ENCODE peak calls at places on chromosome 17, in five cellular contexts. F is tibial artery; Z is activated CD8-positive, alpha-beta T cell treated with anti-CD3 and anti-CD28 coated beads for 36 hours; A is RWPE1; O is EL. K is an unnamed sample.

GRCh38 chr17:43844241-43844640 is 2.7 kb upstream of the CD300LG start:
- DNase-seq in F (no peak), Z (no peak), A (no peak), O (no peak), K (no peak)

GRCh38 chr17:47735536-47736011 is 2.5 kb downstream of the TBX21 start:
- DNase-seq in F (no peak), Z (peak; percentile 68), A (no peak), O (no peak), K (no peak)

GRCh38 chr17:45090711-45091110 is 29.6 kb downstream of the NMT1 start:
- DNase-seq in F (no peak), Z (no peak), A (no peak), O (peak; percentile 28), K (no peak)

GRCh38 chr17:32933881-32934280 is 5.9 kb downstream of the TMEM98 start:
- DNase-seq in F (no peak), Z (no peak), A (no peak), O (peak; percentile 10), K (no peak)

GRCh38 chr17:17305282-17305801 is 2.2 kb downstream of the NT5M start:
- DNase-seq in F (peak; percentile 40), Z (peak; percentile 80), A (no peak), O (no peak), K (no peak)

GRCh38 chr17:8073627-8074485 is 13.7 kb downstream of the ALOX12B start:
- DNase-seq in F (peak; percentile 75), Z (peak; percentile 88), A (peak; percentile 66), O (peak; percentile 62), K (peak; percentile 88)

GRCh38 chr17:40070895-40071719 is 8.3 kb downstream of the THRA start:
- DNase-seq in F (peak; percentile 93), Z (no peak), A (no peak), O (no peak), K (no peak)

GRCh38 chr17:72883351-72883750 is 209.1 kb downstream of the SLC39A11 start:
- DNase-seq in F (no peak), Z (no peak), A (no peak), O (no peak), K (no peak)

GRCh38 chr17:3687949-3688614 is 7.9 kb downstream of the P2RX5 start:
- DNase-seq in F (no peak), Z (no peak), A (no peak), O (no peak), K (no peak)

GRCh38 chr17:45426561-45426960 is 6.1 kb downstream of the ARHGAP27 start:
- DNase-seq in F (no peak), Z (no peak), A (no peak), O (no peak), K (no peak)

GRCh38 chr17:746783-747629 is 5.1 kb downstream of the GEMIN4 start:
- DNase-seq in F (no peak), Z (no peak), A (no peak), O (no peak), K (no peak)

GRCh38 chr17:82821554-82821953 is 18.3 kb downstream of the ZNF750 start:
- DNase-seq in F (no peak), Z (no peak), A (no peak), O (no peak), K (no peak)

GRCh38 chr17:9334536-9335446 is 240.8 kb downstream of the STX8 start:
- DNase-seq in F (no peak), Z (peak; percentile 24), A (no peak), O (no peak), K (no peak)

GRCh38 chr17:81484195-81484979 is 28.2 kb downstream of the ACTG1 start:
- DNase-seq in F (peak; percentile 91), Z (peak; percentile 90), A (peak; percentile 79), O (peak; percentile 75), K (peak; percentile 84)

GRCh38 chr17:73969956-73970355 is 233.5 kb upstream of the RPL38 start:
- DNase-seq in F (peak; percentile 64), Z (no peak), A (peak; percentile 30), O (no peak), K (no peak)